ENCODE peak calls at places on chromosome 3, in four cellular contexts. One of them, this sample, is unnamed.

GRCh38 chr3:61889259-61889658 is 327.9 kb downstream of the PTPRG start:
- DNase-seq in K562: no peak
- DNase-seq in fibroblast of lung: no peak
- DNase-seq in PC-3: no peak
- DNase-seq in this sample: no peak

GRCh38 chr3:123739146-123739545 is 145.0 kb downstream of the MYLK start:
- DNase-seq in K562: no peak
- DNase-seq in fibroblast of lung: peak
- DNase-seq in PC-3: no peak
- DNase-seq in this sample: no peak

GRCh38 chr3:88231207-88231606 is 81.4 kb downstream of the C3orf38 start:
- DNase-seq in K562: no peak
- DNase-seq in fibroblast of lung: peak
- DNase-seq in PC-3: peak
- DNase-seq in this sample: no peak

GRCh38 chr3:24986635-24987034 is 441.4 kb upstream of the RARB start:
- DNase-seq in K562: no peak
- DNase-seq in fibroblast of lung: no peak
- DNase-seq in PC-3: no peak
- DNase-seq in this sample: peak

GRCh38 chr3:59212128-59212764 is 162.4 kb upstream of the CFAP20DC start:
- DNase-seq in K562: peak
- DNase-seq in fibroblast of lung: peak
- DNase-seq in PC-3: peak
- DNase-seq in this sample: peak

GRCh38 chr3:186782542-186783069 is 771 bp upstream of the EIF4A2 start:
- DNase-seq in K562: no peak
- DNase-seq in fibroblast of lung: no peak
- DNase-seq in PC-3: no peak
- DNase-seq in this sample: no peak

GRCh38 chr3:185716436-185717090 is 108.3 kb downstream of the IGF2BP2 start:
- DNase-seq in K562: no peak
- DNase-seq in fibroblast of lung: no peak
- DNase-seq in PC-3: no peak
- DNase-seq in this sample: no peak

GRCh38 chr3:47658444-47658843 is 79.8 kb upstream of the CSPG5 start:
- DNase-seq in K562: no peak
- DNase-seq in fibroblast of lung: no peak
- DNase-seq in PC-3: no peak
- DNase-seq in this sample: no peak

GRCh38 chr3:16767006-16767405 is 117.7 kb upstream of the PLCL2 start:
- DNase-seq in K562: no peak
- DNase-seq in fibroblast of lung: no peak
- DNase-seq in PC-3: peak
- DNase-seq in this sample: peak

GRCh38 chr3:107956991-107957467 is 133.8 kb downstream of the CD47 start:
- DNase-seq in K562: no peak
- DNase-seq in fibroblast of lung: peak
- DNase-seq in PC-3: no peak
- DNase-seq in this sample: no peak

GRCh38 chr3:124372784-124373183 is 357.5 kb upstream of the UMPS start:
- DNase-seq in K562: no peak
- DNase-seq in fibroblast of lung: peak
- DNase-seq in PC-3: no peak
- DNase-seq in this sample: peak

GRCh38 chr3:64088408-64089136 is 65.3 kb upstream of the PSMD6 start:
- DNase-seq in K562: no peak
- DNase-seq in fibroblast of lung: no peak
- DNase-seq in PC-3: no peak
- DNase-seq in this sample: no peak

GRCh38 chr3:69385033-69385722 is 710 bp downstream of the FRMD4B start:
- DNase-seq in K562: no peak
- DNase-seq in fibroblast of lung: no peak
- DNase-seq in PC-3: no peak
- DNase-seq in this sample: peak

GRCh38 chr3:69384379-69384778 is 1.5 kb downstream of the FRMD4B start:
- DNase-seq in K562: no peak
- DNase-seq in fibroblast of lung: no peak
- DNase-seq in PC-3: no peak
- DNase-seq in this sample: no peak

GRCh38 chr3:69385723-69386483 is at the start of gene FRMD4B:
- DNase-seq in K562: no peak
- DNase-seq in fibroblast of lung: peak
- DNase-seq in PC-3: peak
- DNase-seq in this sample: peak

GRCh38 chr3:69388241-69388640 is 2.4 kb upstream of the FRMD4B start:
- DNase-seq in K562: no peak
- DNase-seq in fibroblast of lung: no peak
- DNase-seq in PC-3: no peak
- DNase-seq in this sample: no peak

GRCh38 chr3:69386535-69387385 is 872 bp upstream of the FRMD4B start:
- DNase-seq in K562: no peak
- DNase-seq in fibroblast of lung: no peak
- DNase-seq in PC-3: peak
- DNase-seq in this sample: peak
- TF ChIP-seq EZH2 in K562: no peak
- TF ChIP-seq EZH2 in fibroblast of lung: no peak
- TF ChIP-seq EZH2 in PC-3: no peak
- TF ChIP-seq EZH2 in this sample: no peak

DNA sequence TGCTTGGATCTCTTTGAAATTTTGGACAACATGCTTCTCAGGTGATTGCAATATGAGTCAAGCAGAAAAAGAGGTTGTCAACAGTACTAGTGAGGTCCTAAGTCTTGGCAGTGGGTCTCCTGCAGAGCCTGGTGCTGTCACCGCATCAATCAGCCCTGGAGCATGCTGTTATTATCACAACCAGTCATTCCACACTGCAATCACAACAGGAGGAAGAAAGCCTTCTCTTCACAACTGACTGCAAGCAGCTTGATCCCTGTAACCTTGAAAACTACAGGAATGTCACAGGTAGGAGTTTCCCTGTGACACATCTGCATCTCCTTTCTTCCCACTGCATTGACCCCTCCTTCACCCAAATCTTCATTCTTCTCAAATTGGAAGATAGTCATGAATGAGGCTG is 451.1 kb upstream of the ATP11B start:
- DNase-seq in K562: no peak
- DNase-seq in fibroblast of lung: no peak
- DNase-seq in PC-3: no peak
- DNase-seq in this sample: no peak
- H3K4me2 ChIP-seq in K562: no peak
- H3K4me2 ChIP-seq in fibroblast of lung: no peak
- H3K4me2 ChIP-seq in PC-3: no peak
- H3K4me2 ChIP-seq in this sample: no peak

DNA sequence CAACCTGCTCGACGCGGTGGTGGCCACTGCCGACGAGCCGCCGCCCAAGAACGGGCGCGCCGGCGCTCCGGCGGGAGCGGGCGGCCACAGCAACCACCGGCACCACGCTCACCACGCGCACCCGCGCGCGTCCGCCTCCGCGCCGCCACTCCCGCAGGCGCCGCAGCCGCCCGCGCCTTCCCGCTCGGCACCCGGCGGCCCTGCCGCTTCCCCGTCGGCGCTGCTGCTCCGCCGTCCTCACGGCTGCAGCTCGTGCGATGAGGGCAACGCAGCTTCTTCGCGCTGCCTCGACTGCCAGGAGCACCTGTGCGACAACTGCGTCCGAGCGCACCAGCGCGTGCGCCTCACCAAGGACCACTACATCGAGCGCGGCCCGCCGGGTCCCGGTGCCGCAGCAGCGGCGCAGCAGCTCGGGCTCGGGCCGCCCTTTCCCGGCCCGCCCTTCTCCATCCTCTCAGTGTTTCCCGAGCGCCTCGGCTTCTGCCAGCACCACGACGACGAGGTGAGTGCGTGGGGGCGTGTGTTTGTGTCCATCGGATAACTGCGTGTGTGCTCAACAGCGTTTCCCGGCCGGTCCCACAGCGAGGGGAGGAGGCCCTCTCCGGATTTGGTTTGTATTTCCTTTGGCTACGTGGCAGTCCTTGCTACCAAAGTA is 761 bp downstream of the TRIM71 start:
- DNase-seq in K562: no peak
- DNase-seq in fibroblast of lung: no peak
- DNase-seq in PC-3: no peak
- DNase-seq in this sample: peak
- TF ChIP-seq EZH2 in K562: no peak
- TF ChIP-seq EZH2 in fibroblast of lung: peak
- TF ChIP-seq EZH2 in PC-3: no peak
- TF ChIP-seq EZH2 in this sample: no peak

GRCh38 chr3:57095361-57095760 is 34.9 kb downstream of the SPATA12 start:
- DNase-seq in K562: no peak
- DNase-seq in fibroblast of lung: no peak
- DNase-seq in PC-3: no peak
- DNase-seq in this sample: no peak

GRCh38 chr3:57091874-57092273 is 31.4 kb downstream of the SPATA12 start:
- DNase-seq in K562: no peak
- DNase-seq in fibroblast of lung: no peak
- DNase-seq in PC-3: no peak
- DNase-seq in this sample: no peak

GRCh38 chr3:57094011-57094535 is 33.6 kb downstream of the SPATA12 start:
- DNase-seq in K562: no peak
- DNase-seq in fibroblast of lung: no peak
- DNase-seq in PC-3: no peak
- DNase-seq in this sample: no peak

GRCh38 chr3:57093489-57093888 is 33.0 kb downstream of the SPATA12 start:
- DNase-seq in K562: no peak
- DNase-seq in fibroblast of lung: no peak
- DNase-seq in PC-3: no peak
- DNase-seq in this sample: no peak

DNA sequence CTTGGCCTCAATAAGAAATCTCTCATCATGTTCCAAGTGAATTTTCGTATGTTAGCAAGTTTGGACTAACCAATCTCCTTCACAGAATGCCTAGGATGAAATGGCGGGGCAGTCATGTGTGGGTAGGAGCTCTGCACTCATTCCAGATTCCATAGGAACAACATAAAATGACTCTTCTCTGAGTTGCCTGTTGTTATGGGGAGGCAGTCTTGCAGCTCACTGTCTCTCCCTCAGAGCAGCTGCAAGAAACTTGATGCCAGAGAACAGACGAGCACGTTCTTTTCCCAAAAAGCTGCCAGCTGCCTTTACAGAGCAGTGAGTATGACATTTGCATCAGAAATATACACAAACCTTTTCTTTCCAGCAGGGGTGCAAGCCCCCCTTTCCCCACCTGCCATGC is 34.1 kb downstream of the SPATA12 start:
- DNase-seq in K562: no peak
- DNase-seq in fibroblast of lung: peak
- DNase-seq in PC-3: no peak
- DNase-seq in this sample: no peak
- H3K4me2 ChIP-seq in K562: no peak
- H3K4me2 ChIP-seq in fibroblast of lung: no peak
- H3K4me2 ChIP-seq in PC-3: no peak
- H3K4me2 ChIP-seq in this sample: no peak